ENCODE peak calls at places on chromosomes 5 and 9, in four cellular contexts. R is fibroblast of villous mesenchyme, D is Peyer's patch, P is RWPE2. N is an unnamed sample.

GRCh38 chr9:114002986-114003740 is 74.9 kb downstream of the AMBP start:
- DNase-seq in D (no peak), P (no peak), R (no peak), N (peak)

GRCh38 chr5:95883185-95884020 is 60.9 kb upstream of the GLRX start:
- DNase-seq in P (no peak), D (no peak), R (no peak), N (no peak)

GRCh38 chr9:124574534-124574933 is 67.3 kb upstream of the NR5A1 start:
- DNase-seq in R (no peak), P (no peak), D (no peak), N (no peak)

GRCh38 chr9:134619456-134619982 is 22.1 kb upstream of the COL5A1 start:
- DNase-seq in D (no peak), P (peak), R (peak), N (peak)

GRCh38 chr9:35521708-35522107 is 31.8 kb downstream of the RUSC2 start:
- DNase-seq in D (no peak), R (peak), P (no peak), N (no peak)

GRCh38 chr5:141747152-141747640 is 65.2 kb upstream of the ARAP3 start:
- DNase-seq in D (peak), R (peak), P (peak), N (peak)

GRCh38 chr5:171705036-171705435 is 80.6 kb upstream of the SMIM23 start:
- DNase-seq in D (no peak), P (no peak), R (no peak), N (no peak)

GRCh38 chr5:79699766-79700400 is 10.2 kb downstream of the CMYA5 start:
- DNase-seq in D (no peak), R (no peak), P (no peak), N (no peak)

GRCh38 chr9:74952281-74953151 is at the start of gene C9orf40:
- DNase-seq in D (peak), R (peak), P (peak), N (peak)

GRCh38 chr5:154397652-154398406 is 48.0 kb upstream of the SAP30L start:
- DNase-seq in R (no peak), D (no peak), P (no peak), N (no peak)

GRCh38 chr9:15468113-15468512 is 42.7 kb downstream of the PSIP1 start:
- DNase-seq in R (peak), D (no peak), P (no peak), N (no peak)

GRCh38 chr9:107905313-107906027 is 415.9 kb upstream of the KLF4 start:
- DNase-seq in P (no peak), R (no peak), D (no peak), N (no peak)

GRCh38 chr5:171785517-171785916 is at the start of gene SMIM23:
- DNase-seq in P (no peak), R (no peak), D (no peak), N (no peak)

GRCh38 chr5:175797521-175798038 is 73.8 kb upstream of the CPLX2 start:
- DNase-seq in P (no peak), R (peak), D (no peak), N (no peak)

DNA sequence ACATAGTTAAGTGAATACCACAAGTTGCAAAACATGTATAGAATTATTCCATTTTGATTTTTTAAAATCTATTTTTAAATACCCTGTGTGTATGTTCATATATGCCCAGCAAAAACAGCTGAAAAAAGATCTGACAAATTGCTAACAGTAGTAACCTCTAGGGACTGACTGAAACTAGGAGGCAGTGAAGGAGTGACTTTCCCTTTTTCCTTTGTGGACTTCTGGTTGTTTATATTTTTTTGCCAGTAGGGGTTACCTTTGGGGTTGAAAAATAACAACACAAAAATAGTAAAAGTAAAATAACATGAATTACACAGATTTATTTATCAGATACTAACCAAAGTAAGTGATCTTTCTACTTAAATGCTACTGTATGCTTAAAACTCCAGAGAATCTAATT is 2.9 kb downstream of the MEGF9 start:
- DNase-seq in R (no peak), P (no peak), D (no peak), N (no peak)
- TF ChIP-seq CTCF in R (no peak), P (no peak), D (no peak), N (no peak)

GRCh38 chr5:7754997-7755596 is 95.8 kb downstream of the CFAP90 start:
- DNase-seq in P (no peak), R (peak), D (no peak), N (no peak)
- TF ChIP-seq CTCF in P (peak), R (peak), D (no peak), N (no peak)

GRCh38 chr9:80885894-80886293 is 803.5 kb downstream of the TLE1 start:
- DNase-seq in P (no peak), R (peak), D (no peak), N (no peak)
- TF ChIP-seq CTCF in P (peak), R (no peak), D (no peak), N (no peak)

GRCh38 chr9:91162311-91162710 is 199.4 kb downstream of the AUH start:
- DNase-seq in D (no peak), R (no peak), P (no peak), N (no peak)

GRCh38 chr9:91160181-91160580 is 201.5 kb downstream of the AUH start:
- DNase-seq in R (no peak), P (no peak), D (no peak), N (no peak)

GRCh38 chr9:91162784-91163440 is 198.8 kb downstream of the AUH start:
- DNase-seq in P (no peak), R (peak), D (peak), N (no peak)

GRCh38 chr9:91160599-91161464 is 200.9 kb downstream of the AUH start:
- DNase-seq in R (no peak), P (no peak), D (no peak), N (no peak)

DNA sequence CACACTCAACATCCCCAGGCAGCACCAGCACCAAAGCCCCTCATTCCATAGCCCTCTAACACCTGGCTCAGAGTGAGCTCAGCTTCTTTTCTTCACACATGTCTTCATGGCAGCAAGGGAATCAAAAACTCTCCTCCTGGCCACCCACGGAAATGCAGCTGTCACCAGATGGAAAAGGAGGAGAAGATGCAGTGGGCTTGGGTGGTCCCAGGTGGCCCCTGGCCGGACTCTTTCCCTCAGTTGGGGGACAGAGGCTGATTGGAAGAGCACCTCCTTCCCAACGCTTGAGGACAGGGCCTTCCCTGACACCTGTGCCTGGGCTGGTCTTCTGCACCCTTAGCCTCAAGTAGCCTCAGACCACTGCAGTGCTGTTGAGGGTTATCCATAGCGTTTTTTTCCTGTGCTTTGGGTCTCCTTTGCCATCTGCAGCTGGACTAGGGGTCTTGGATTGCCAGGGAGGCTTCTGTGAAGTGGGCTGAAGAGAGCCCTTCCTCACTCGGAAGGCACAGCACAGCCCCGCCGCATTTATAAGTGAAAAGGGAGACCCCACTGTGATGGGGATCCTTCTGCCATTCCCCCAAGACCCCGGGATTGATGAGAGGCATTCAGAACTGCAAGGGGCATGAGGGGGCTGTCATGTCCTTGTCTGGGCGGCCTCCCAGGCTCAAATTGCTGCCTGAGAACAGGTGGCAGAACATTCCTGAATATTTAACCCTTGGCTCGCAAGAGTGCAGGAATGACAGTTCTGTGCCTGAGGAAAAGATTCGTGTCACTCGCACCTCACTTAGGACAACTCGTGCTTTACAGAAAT is 200.0 kb downstream of the AUH start:
- DNase-seq in R (no peak), P (no peak), D (no peak), N (no peak)
- TF ChIP-seq CTCF in R (no peak), P (no peak), D (no peak), N (no peak)

GRCh38 chr9:131096490-131097258 is at the start of gene AIF1L:
- DNase-seq in D (no peak), R (no peak), P (no peak), N (no peak)

GRCh38 chr9:131094015-131094414 is 2.3 kb upstream of the AIF1L start:
- DNase-seq in P (no peak), D (no peak), R (no peak), N (no peak)

GRCh38 chr9:131097259-131097947 is 1.1 kb downstream of the AIF1L start:
- DNase-seq in P (no peak), D (no peak), R (no peak), N (no peak)

GRCh38 chr9:131094622-131095021 is 1.7 kb upstream of the AIF1L start:
- DNase-seq in P (no peak), R (peak), D (no peak), N (no peak)

GRCh38 chr9:131095666-131096489 is 453 bp upstream of the AIF1L start:
- DNase-seq in R (no peak), P (no peak), D (no peak), N (no peak)
- TF ChIP-seq CTCF in R (no peak), P (no peak), D (no peak), N (no peak)

GRCh38 chr5:103525366-103525765 is 37.2 kb downstream of the NUDT12 start:
- DNase-seq in P (no peak), R (peak), D (no peak), N (no peak)

GRCh38 chr5:103514381-103514780 is 48.2 kb downstream of the NUDT12 start:
- DNase-seq in R (no peak), P (no peak), D (no peak), N (no peak)

GRCh38 chr5:103523319-103523718 is 39.3 kb downstream of the NUDT12 start:
- DNase-seq in R (no peak), D (no peak), P (peak), N (no peak)

GRCh38 chr5:103522586-103522985 is 40.0 kb downstream of the NUDT12 start:
- DNase-seq in P (no peak), D (no peak), R (no peak), N (no peak)

DNA sequence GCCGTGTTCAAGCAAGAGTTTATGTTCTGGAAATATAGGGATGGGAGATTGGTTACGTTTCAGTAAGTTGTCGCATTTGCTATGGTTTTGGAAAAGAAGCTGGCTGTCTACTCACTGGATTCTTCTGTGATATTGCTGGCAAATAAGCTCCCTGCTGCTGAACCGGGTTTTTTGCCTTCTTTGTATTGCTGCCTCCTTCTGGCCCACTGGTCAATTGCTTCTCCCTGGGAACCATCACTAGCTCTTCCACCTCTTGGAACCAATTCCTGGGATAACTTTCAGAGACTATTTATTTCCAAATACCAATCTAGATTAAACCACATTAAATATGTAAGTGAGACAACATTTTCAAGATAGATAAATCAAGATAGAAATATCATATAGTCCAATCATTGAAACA is 43.0 kb downstream of the NUDT12 start:
- DNase-seq in P (no peak), D (no peak), R (no peak), N (no peak)
- TF ChIP-seq CTCF in P (peak), D (no peak), R (peak), N (no peak)

GRCh38 chr5:166068547-166069335 is 2222.7 kb upstream of the WWC1 start:
- DNase-seq in D (no peak), R (no peak), P (no peak), N (no peak)
- TF ChIP-seq CTCF in D (no peak), R (no peak), P (no peak), N (no peak)

GRCh38 chr9:2043881-2044462 is 28.8 kb downstream of the SMARCA2 start:
- DNase-seq in P (no peak), R (no peak), D (no peak), N (no peak)
- TF ChIP-seq CTCF in P (no peak), R (no peak), D (no peak), N (no peak)